ENCODE peak calls at places on chromosomes 4 and X, in six cellular contexts. S, W, K, U, J and C are unnamed samples.

GRCh38 chr4:133483600-133484246 is 334.6 kb downstream of the PCDH10 start:
- DNase-seq in S (no peak), W (no peak), K (no peak), U (peak; percentile 43), J (no peak), C (no peak)

GRCh38 chr4:135065366-135065765 is 863.8 kb upstream of the PABPC4L start:
- DNase-seq in S (no peak), W (no peak), K (no peak), U (no peak), J (no peak), C (no peak)

GRCh38 chr4:182978152-182978827 is 61.1 kb upstream of the DCTD start:
- DNase-seq in S (peak; percentile 52), W (no peak), K (no peak), U (no peak), J (no peak), C (no peak)

GRCh38 chr4:142474398-142475087 is 371.6 kb downstream of the INPP4B start:
- DNase-seq in S (no peak), W (no peak), K (no peak), U (no peak), J (no peak), C (no peak)

GRCh38 chr4:72568959-72569718 is at the start of gene ADAMTS3:
- DNase-seq in S (no peak), W (peak; percentile 75), K (peak; percentile 4), U (no peak), J (no peak), C (peak; percentile 65)

GRCh38 chr4:112910109-112910736 is 139.2 kb upstream of the ANK2 start:
- DNase-seq in S (no peak), W (no peak), K (no peak), U (no peak), J (no peak), C (no peak)

GRCh38 chr4:113049421-113050355 is at the start of gene ANK2:
- DNase-seq in S (no peak), W (no peak), K (peak; percentile 22), U (no peak), J (no peak), C (no peak)

GRCh38 chr4:39576268-39576667 is 49.0 kb upstream of the UGDH start:
- DNase-seq in S (no peak), W (no peak), K (no peak), U (no peak), J (no peak), C (no peak)

GRCh38 chr4:124278477-124278876 is 434.1 kb downstream of the ANKRD50 start:
- DNase-seq in S (peak; percentile 30), W (no peak), K (no peak), U (peak; percentile 10), J (no peak), C (no peak)

GRCh38 chrX:150870487-150871340 is 27.8 kb downstream of the CD99L2 start:
- DNase-seq in S (no peak), W (no peak), K (no peak), U (no peak), J (no peak), C (no peak)